ENCODE peak calls at places on chromosome X, in four cellular contexts. H is IMR-90, P is neuronal stem cell, F is trophoblast cell. R is an unnamed sample.

GRCh38 chrX:49844622-49845021 is 15.5 kb downstream of the PAGE4 start:
- DNase-seq in F (no peak), H (no peak), P (no peak), R (no peak)

GRCh38 chrX:43423876-43424275 is 232.2 kb upstream of the MAOA start:
- DNase-seq in F (no peak), H (no peak), P (no peak), R (no peak)

GRCh38 chrX:139563251-139563650 is 32.7 kb downstream of the F9 start:
- DNase-seq in F (no peak), H (no peak), P (no peak), R (no peak)

GRCh38 chrX:45006002-45006800 is 133.2 kb downstream of the KDM6A start:
- DNase-seq in H (peak), P (no peak), F (no peak), R (peak)

GRCh38 chrX:143648705-143649104 is 12.8 kb upstream of the SLITRK4 start:
- DNase-seq in P (no peak), F (peak), H (no peak), R (peak)

GRCh38 chrX:24277405-24277804 is 36.5 kb downstream of the SUPT20HL2 start:
- DNase-seq in F (no peak), P (no peak), H (no peak), R (no peak)

GRCh38 chrX:41512394-41512793 is 65.3 kb downstream of the NYX start:
- DNase-seq in F (no peak), P (no peak), H (no peak), R (no peak)

GRCh38 chrX:129781134-129782014 is 1.6 kb downstream of the SASH3 start:
- DNase-seq in F (no peak), H (no peak), P (no peak), R (peak)

GRCh38 chrX:5726246-5726645 is 502.4 kb downstream of the NLGN4X start:
- DNase-seq in H (no peak), P (no peak), F (peak), R (no peak)

GRCh38 chrX:23952984-23953907 is 45.4 kb downstream of the CXorf58 start:
- DNase-seq in H (no peak), P (no peak), F (no peak), R (peak)

GRCh38 chrX:19707472-19707871 is 179.9 kb downstream of the SH3KBP1 start:
- DNase-seq in P (no peak), H (no peak), F (no peak), R (peak)
- H3K18ac ChIP-seq in P (no peak), H (no peak), F (no peak), R (no peak)

GRCh38 chrX:8726031-8726652 is 5.8 kb downstream of the ANOS1 start:
- DNase-seq in F (no peak), P (no peak), H (no peak), R (peak)

GRCh38 chrX:8724176-8724757 is 7.7 kb downstream of the ANOS1 start:
- DNase-seq in H (no peak), P (no peak), F (no peak), R (peak)

GRCh38 chrX:8721536-8721935 is 10.4 kb downstream of the ANOS1 start:
- DNase-seq in P (no peak), H (no peak), F (no peak), R (peak)
- H3K4me3 ChIP-seq in P (no peak), H (no peak), F (no peak), R (no peak)

GRCh38 chrX:73581002-73581628 is 18.1 kb downstream of the CHIC1 start:
- DNase-seq in H (no peak), F (no peak), P (no peak), R (no peak)
- H3K9ac ChIP-seq in H (no peak), F (no peak), P (no peak), R (no peak)

GRCh38 chrX:519741-520140 is 110.8 kb upstream of the SHOX start:
- DNase-seq in H (no peak), F (no peak), P (no peak), R (no peak)
- H3K18ac ChIP-seq in H (no peak), F (no peak), P (no peak), R (no peak)

DNA sequence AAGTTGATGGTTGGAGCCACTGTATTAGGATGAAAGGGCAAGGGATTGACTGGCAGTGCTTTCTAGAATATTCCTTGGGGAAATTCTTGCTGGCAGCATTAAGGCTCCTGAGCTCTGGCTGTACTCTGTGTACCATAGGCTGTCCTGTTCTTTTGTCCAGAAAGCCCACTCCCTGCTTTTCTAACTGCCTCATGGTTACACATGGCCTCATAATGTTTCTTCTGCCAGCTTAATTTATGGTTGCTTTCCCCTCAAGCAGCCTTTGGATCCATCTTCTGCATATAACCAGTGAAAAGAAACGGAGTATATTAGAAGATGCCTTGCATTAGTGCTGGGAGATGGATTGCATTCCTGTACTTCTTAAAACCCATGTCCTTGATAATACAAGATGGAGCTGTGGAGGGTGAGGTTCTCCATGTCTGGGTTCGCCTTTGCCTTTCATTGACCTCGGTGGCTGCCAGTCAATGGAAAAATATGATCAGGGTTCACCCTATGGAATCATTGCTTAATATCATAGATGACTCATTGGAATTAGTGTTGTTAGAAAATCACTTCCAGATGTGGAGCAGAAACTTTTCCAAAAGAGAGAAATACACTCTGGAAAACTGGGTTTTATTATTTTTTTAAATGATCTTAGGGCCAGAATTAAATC is 24.7 kb downstream of the DOCK11 start:
- DNase-seq in P (no peak), H (peak), F (no peak), R (no peak)
- H3K4me3 ChIP-seq in P (no peak), H (no peak), F (no peak), R (no peak)

DNA sequence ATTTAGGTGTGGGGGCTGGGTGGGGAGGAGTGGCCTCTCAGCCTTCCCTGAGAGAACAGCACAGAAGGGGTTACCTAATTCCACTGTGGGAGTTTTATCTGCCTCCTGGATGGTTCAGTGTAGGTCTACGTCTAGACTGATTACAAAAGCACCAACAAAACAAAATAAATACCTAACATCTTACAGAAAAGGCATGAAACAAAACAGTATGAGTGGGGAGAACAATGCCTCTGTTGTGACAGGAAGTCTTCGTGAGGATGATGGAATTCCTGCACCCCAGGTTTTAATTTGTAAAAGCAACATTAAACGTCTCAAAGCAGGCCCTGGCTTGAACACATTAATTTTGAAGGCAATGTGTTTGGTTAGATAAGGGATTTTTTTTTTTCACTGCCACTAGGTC is 112.1 kb upstream of the GPC4 start:
- DNase-seq in F (no peak), H (no peak), P (no peak), R (no peak)
- H3K9ac ChIP-seq in F (no peak), H (no peak), P (no peak), R (no peak)

GRCh38 chrX:109830157-109830703 is 97.2 kb upstream of the ACSL4 start:
- DNase-seq in H (no peak), F (no peak), P (no peak), R (no peak)
- H3K18ac ChIP-seq in H (peak), F (peak), P (no peak), R (no peak)

R was measured in mesendoderm.